ENCODE peak calls at places on chromosome 10, in six cellular contexts. T is epithelial cell of esophagus, B is brain microvascular endothelial cell, S is left ventricle myocardium inferior, L is ascending aorta, H is A549. E is an unnamed sample.

GRCh38 chr10:27658788-27659187 is 86.8 kb downstream of the MKX start:
- DNase-seq in H (no peak), T (peak), B (peak), L (no peak), S (no peak), E (no peak)

GRCh38 chr10:28381465-28381864 is 78.6 kb upstream of the MPP7 start:
- DNase-seq in L (no peak), H (no peak), T (peak), S (no peak), B (no peak), E (no peak)

GRCh38 chr10:117933036-117933435 is 113.7 kb downstream of the RAB11FIP2 start:
- DNase-seq in T (peak), L (no peak), H (no peak), B (no peak), S (no peak), E (no peak)

GRCh38 chr10:30502266-30503058 is 68.5 kb downstream of the MAP3K8 start:
- DNase-seq in S (no peak), H (no peak), B (peak), L (no peak), T (peak), E (no peak)

GRCh38 chr10:59991661-59992060 is 85.3 kb upstream of the CCDC6 start:
- DNase-seq in T (peak), S (no peak), H (peak), B (peak), L (peak), E (no peak)

GRCh38 chr10:21292763-21293517 is 232.5 kb downstream of the SKIDA1 start:
- DNase-seq in L (no peak), H (peak), S (peak), T (peak), B (peak), E (peak)

GRCh38 chr10:103576076-103576471 is 82.6 kb downstream of the NEURL1 start:
- DNase-seq in H (no peak), S (no peak), B (no peak), L (no peak), T (no peak), E (no peak)

GRCh38 chr10:103765981-103766380 is 89.4 kb downstream of the SH3PXD2A start:
- DNase-seq in S (peak), H (no peak), B (no peak), L (no peak), T (no peak), E (no peak)

DNA sequence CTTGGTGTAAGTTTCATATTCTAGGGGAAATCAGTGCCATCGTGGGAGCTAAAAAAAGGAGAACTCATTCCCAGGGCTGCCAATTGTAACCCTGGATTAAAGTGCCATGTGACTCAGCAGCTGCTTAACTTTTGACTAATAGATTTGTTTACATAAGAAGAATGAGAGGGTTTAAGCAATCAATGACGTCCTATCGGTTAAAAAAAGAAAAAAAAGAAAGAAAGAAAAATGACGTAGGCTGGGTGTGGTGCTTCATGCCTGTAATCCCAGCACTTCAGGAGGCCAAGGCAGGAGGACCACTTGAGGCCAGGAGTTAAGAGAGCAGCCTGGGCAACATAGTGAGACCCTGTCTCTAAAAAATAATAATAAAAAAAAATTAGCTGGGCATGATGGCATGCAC is 116.2 kb upstream of the AFAP1L2 start:
- DNase-seq in H (peak), S (no peak), L (no peak), B (peak), T (peak), E (no peak)
- H3K4me3 ChIP-seq in H (no peak), S (no peak), L (no peak), B (no peak), T (no peak), E (no peak)

GRCh38 chr10:43294892-43295291 is 28.0 kb upstream of the RASGEF1A start:
- DNase-seq in H (no peak), T (no peak), S (no peak), B (no peak), L (no peak), E (no peak)

GRCh38 chr10:43294241-43294658 is 27.4 kb upstream of the RASGEF1A start:
- DNase-seq in B (no peak), H (no peak), T (no peak), S (no peak), L (no peak), E (no peak)

GRCh38 chr10:43293677-43294057 is 26.8 kb upstream of the RASGEF1A start:
- DNase-seq in B (no peak), H (no peak), S (no peak), T (no peak), L (no peak), E (no peak)

GRCh38 chr10:43295436-43295835 is 28.6 kb upstream of the RASGEF1A start:
- DNase-seq in T (no peak), H (no peak), S (no peak), L (no peak), B (no peak), E (no peak)

DNA sequence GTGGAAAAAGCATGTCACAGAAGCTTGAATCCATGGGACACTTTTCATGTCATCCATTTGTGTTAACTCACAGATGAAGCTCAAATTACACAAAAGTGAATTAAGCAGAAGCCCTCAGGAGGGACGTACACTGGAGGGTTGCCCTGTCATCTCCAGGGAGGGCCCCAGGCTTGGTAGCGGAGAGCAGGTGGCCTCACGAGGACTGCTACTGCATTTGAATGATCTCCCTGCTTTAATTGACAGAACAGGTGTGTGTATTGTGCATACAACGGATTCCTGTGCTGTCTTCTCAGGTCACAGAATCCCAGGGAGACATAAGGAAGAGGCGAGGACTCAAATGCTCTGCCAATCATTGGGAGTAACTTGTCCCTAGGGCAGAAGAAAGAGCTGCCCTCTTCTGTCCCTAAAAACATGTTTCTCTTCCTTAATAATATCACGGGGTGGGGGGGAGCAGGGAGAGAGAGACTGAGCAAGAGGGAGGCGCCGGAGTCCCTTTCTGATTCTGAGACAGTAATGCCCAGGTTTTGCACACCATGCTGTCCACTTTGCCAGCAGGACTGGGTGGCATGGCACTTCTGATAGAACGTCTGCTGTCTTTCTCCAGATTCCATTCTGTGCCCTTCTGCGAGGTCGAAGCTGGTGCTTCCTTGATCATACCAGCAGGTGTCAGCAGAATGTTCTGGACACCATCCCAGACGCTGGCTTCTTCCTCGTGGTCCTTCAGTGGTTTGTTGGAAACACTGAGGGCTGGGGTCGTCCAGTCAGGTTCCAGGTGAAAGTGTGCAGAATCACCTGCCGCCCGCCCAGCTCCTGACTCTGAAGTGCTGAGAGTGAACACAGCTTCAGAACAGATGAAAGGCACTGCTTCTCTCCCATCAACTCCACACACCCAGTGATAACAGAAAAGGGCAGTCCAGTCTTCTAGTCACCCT is 26.1 kb upstream of the RASGEF1A start:
- DNase-seq in B (peak), L (no peak), H (peak), T (peak), S (no peak), E (no peak)
- H3K4me3 ChIP-seq in B (no peak), L (no peak), H (no peak), T (no peak), S (no peak), E (no peak)

GRCh38 chr10:100894589-100895294 is 18.0 kb upstream of the SLF2 start:
- DNase-seq in T (no peak), B (no peak), L (no peak), S (no peak), H (no peak), E (no peak)

GRCh38 chr10:100895346-100895745 is 17.4 kb upstream of the SLF2 start:
- DNase-seq in T (no peak), H (no peak), S (no peak), B (no peak), L (no peak), E (no peak)

GRCh38 chr10:100894033-100894432 is 18.7 kb upstream of the SLF2 start:
- DNase-seq in T (peak), L (no peak), B (no peak), S (no peak), H (no peak), E (no peak)

GRCh38 chr10:100896876-100897461 is 15.8 kb upstream of the SLF2 start:
- DNase-seq in L (no peak), S (no peak), B (peak), H (no peak), T (no peak), E (no peak)

GRCh38 chr10:100895896-100896295 is 16.9 kb upstream of the SLF2 start:
- DNase-seq in S (no peak), B (no peak), T (no peak), H (no peak), L (no peak), E (no peak)
- H3K4me3 ChIP-seq in S (no peak), B (no peak), T (no peak), H (no peak), L (no peak), E (no peak)

GRCh38 chr10:8969853-8970252 is 915.4 kb downstream of the GATA3 start:
- DNase-seq in L (no peak), H (no peak), B (no peak), T (peak), S (no peak), E (no peak)

GRCh38 chr10:8962249-8962648 is 907.8 kb downstream of the GATA3 start:
- DNase-seq in S (no peak), B (no peak), T (peak), L (no peak), H (no peak), E (no peak)

DNA sequence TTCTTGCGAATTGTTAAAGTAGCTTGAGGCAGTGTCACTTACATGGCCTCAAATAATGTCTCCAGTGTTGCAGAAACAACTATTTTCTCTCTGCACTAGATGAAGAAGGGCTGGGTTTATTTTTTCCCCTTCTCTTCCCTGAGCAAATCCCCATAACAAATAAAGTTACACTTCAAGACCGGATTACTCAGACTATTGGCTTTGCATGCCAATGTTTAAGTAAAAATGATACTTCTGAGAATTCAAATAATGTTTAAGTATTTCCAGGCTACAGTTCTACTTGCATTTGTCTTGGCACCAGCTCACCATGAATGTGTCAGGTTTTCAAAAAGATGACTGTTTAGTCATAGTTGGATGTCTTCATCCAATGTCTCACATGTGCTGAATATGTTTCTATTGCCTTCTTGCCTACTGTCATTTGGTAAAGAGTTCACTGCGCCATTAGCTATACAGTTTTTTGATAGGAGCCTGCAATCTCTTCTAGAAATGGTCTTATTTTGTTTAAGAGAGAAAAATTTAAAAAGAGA is 912.6 kb downstream of the GATA3 start:
- DNase-seq in B (no peak), T (peak), S (no peak), L (no peak), H (no peak), E (no peak)
- H3K4me3 ChIP-seq in B (no peak), T (no peak), S (no peak), L (no peak), H (no peak), E (no peak)

GRCh38 chr10:63664341-63664885 is 143.2 kb downstream of the REEP3 start:
- DNase-seq in L (no peak), B (no peak), T (no peak), H (no peak), S (no peak), E (no peak)
- H3K4me3 ChIP-seq in L (no peak), B (no peak), T (no peak), H (no peak), S (no peak), E (no peak)

GRCh38 chr10:124104011-124104627 is 10.7 kb upstream of the CHST15 start:
- DNase-seq in T (no peak), S (no peak), H (no peak), L (no peak), B (no peak), E (no peak)
- H3K4me3 ChIP-seq in T (no peak), S (no peak), H (no peak), L (no peak), B (no peak), E (no peak)

GRCh38 chr10:52539463-52539862 is 225.4 kb downstream of the DKK1 start:
- DNase-seq in T (peak), B (peak), H (peak), L (no peak), S (no peak), E (no peak)
- H3K4me3 ChIP-seq in T (no peak), B (no peak), H (no peak), L (no peak), S (no peak), E (no peak)

GRCh38 chr10:110735620-110736027 is 91.5 kb downstream of the RBM20 start:
- DNase-seq in L (no peak), B (no peak), H (no peak), S (no peak), T (no peak), E (no peak)

GRCh38 chr10:110730345-110731055 is 86.4 kb downstream of the RBM20 start:
- DNase-seq in L (no peak), T (no peak), S (no peak), H (no peak), B (no peak), E (no peak)

GRCh38 chr10:110737886-110738634 is 93.9 kb downstream of the RBM20 start:
- DNase-seq in T (no peak), B (peak), H (no peak), S (no peak), L (no peak), E (no peak)

DNA sequence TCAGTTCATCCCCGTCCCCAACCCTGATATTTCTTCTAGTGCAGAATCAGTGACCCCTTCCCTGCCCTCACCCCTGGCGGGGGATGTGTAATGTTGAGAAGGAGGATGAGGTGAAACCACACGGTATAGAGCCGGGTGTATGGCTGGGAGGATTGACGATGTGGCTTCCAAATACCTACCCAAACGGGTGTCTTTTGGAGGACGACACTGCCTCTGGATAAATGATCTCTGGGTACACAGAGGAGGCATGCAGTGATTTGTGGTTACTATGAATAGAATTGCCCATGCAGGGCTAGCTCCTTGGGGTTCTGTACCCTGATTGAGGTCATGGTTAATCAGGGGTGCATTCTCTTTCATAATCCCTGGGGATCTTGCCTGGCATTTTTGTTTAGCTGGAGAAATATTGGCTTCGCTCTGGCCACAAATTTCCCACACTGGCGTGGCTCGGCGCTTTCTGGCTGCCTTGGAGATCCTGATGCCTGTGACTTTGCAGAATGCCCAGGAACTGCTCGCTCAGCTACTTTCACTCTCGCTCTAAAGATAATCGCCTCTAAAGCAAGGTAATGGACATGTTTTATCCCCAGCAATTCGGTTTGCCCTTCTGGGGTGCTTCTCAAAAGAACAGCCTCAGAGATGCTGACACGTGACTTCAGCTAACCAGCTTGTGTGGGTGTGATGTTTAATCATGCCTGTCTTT is 89.3 kb downstream of the RBM20 start:
- DNase-seq in H (no peak), T (no peak), S (no peak), L (no peak), B (peak), E (no peak)
- H3K4me3 ChIP-seq in H (peak), T (no peak), S (peak), L (peak), B (peak), E (peak)

GRCh38 chr10:92667078-92667477 is 22.7 kb upstream of the HHEX start:
- DNase-seq in H (no peak), B (no peak), L (no peak), T (no peak), S (no peak), E (no peak)

GRCh38 chr10:92662852-92663251 is 26.9 kb upstream of the HHEX start:
- DNase-seq in T (no peak), H (no peak), B (no peak), S (no peak), L (no peak), E (no peak)

DNA sequence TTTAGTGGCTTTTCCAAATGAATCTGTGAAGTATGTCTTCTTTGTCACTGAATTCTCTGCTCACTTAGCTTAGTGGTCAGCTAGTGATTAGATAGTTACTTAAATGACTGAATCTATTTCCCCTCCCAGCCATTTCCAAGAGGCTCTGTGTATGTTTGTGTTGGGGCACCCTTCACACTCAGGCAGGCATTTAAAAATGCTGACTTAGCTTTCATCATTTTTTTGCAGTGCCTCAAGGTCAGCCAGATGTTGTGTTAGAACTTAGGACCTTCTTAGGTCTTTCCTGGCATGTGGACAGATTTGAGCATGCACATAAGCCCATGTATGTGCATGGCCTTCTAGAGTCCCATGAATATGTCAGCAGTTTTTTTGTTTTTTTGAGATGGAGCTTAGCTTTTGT is 25.4 kb upstream of the HHEX start:
- DNase-seq in H (no peak), T (no peak), B (no peak), S (no peak), L (no peak), E (no peak)
- H3K4me3 ChIP-seq in H (no peak), T (no peak), B (no peak), S (no peak), L (no peak), E (no peak)

E was measured in thoracic aorta.